ENCODE peak calls at places on chromosomes 2 and 18, in ten cellular contexts. K, U, N, Q, B, Y, T, P, E and F are unnamed samples.

GRCh38 chr2:137838255-137839092 is 125.8 kb upstream of the HNMT start:
- DNase-seq in K (peak; percentile 34), U (no peak), N (peak; percentile 70), Q (no peak), B (no peak), Y (peak; percentile 33), T (peak; percentile 72), P (no peak), E (no peak), F (no peak)

GRCh38 chr18:22822024-22822423 is 111.1 kb upstream of the RBBP8 start:
- DNase-seq in K (no peak), U (no peak), N (peak; percentile 83), Q (no peak), B (no peak), Y (no peak), T (peak; percentile 58), P (no peak), E (peak; percentile 37), F (no peak)

GRCh38 chr18:35099911-35100310 is 58.7 kb downstream of the MAPRE2 start:
- DNase-seq in K (no peak), U (no peak), N (peak; percentile 58), Q (no peak), B (no peak), Y (no peak), T (no peak), P (no peak), E (no peak), F (no peak)

GRCh38 chr2:43018179-43019024 is 208.0 kb downstream of the ZFP36L2 start:
- DNase-seq in K (no peak), U (peak; percentile 98), N (peak; percentile 87), Q (peak; percentile 49), B (peak; percentile 91), Y (no peak), T (no peak), P (peak; percentile 93), E (peak; percentile 69), F (peak; percentile 79)

GRCh38 chr2:61789807-61790602 is 63.9 kb downstream of the FAM161A start:
- DNase-seq in K (no peak), U (no peak), N (no peak), Q (no peak), B (no peak), Y (no peak), T (no peak), P (no peak), E (no peak), F (no peak)

GRCh38 chr2:223044092-223044836 is 7.7 kb upstream of the KCNE4 start:
- DNase-seq in K (no peak), U (no peak), N (peak; percentile 32), Q (no peak), B (no peak), Y (no peak), T (no peak), P (no peak), E (no peak), F (no peak)

GRCh38 chr2:28601612-28602011 is 105.8 kb downstream of the PLB1 start:
- DNase-seq in K (no peak), U (no peak), N (no peak), Q (no peak), B (no peak), Y (no peak), T (no peak), P (peak; percentile 64), E (no peak), F (no peak)

GRCh38 chr2:234451242-234451641 is 45.6 kb downstream of the ARL4C start:
- DNase-seq in K (no peak), U (no peak), N (no peak), Q (no peak), B (no peak), Y (no peak), T (no peak), P (no peak), E (no peak), F (no peak)

GRCh38 chr2:105904938-105905337 is 160.2 kb downstream of the NCK2 start:
- DNase-seq in K (no peak), U (no peak), N (no peak), Q (no peak), B (no peak), Y (no peak), T (no peak), P (no peak), E (no peak), F (no peak)

GRCh38 chr2:8953525-8953924 is 50.0 kb downstream of the MBOAT2 start:
- DNase-seq in K (no peak), U (no peak), N (no peak), Q (no peak), B (no peak), Y (no peak), T (no peak), P (no peak), E (no peak), F (no peak)

GRCh38 chr2:8957593-8957992 is 45.9 kb downstream of the MBOAT2 start:
- DNase-seq in K (no peak), U (no peak), N (peak; percentile 12), Q (no peak), B (no peak), Y (no peak), T (no peak), P (no peak), E (no peak), F (no peak)

GRCh38 chr2:8954990-8955389 is 48.5 kb downstream of the MBOAT2 start:
- DNase-seq in K (no peak), U (no peak), N (no peak), Q (no peak), B (no peak), Y (no peak), T (no peak), P (no peak), E (no peak), F (no peak)

DNA sequence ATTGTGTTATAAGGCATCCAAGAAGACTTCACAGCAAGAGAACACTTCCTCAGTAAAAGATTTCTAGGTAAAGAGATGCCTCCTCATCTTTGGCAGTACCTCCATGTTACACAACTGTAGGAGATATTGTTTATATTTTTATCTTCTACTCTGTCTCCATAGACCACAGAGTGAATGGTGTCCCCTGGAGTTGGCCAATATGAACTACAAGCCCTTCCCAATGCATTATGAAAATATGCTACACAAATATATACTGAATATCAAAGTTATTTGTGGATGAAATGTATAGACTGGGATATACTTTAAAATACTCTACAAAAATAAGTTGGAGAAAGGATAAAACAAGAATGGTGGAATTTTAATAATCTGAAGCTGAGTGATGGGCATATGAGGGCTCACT is 46.7 kb downstream of the MBOAT2 start:
- DNase-seq in K (no peak), U (no peak), N (no peak), Q (no peak), B (no peak), Y (no peak), T (no peak), P (no peak), E (no peak), F (no peak)
- TF ChIP-seq CTCF in K (no peak), U (no peak), N (peak; percentile 12), Q (peak; percentile 45), B (no peak), Y (no peak), T (no peak), P (no peak), E (no peak), F (no peak)

GRCh38 chr2:36812196-36812595 is 115.7 kb downstream of the VIT start:
- DNase-seq in K (peak; percentile 19), U (no peak), N (no peak), Q (no peak), B (no peak), Y (peak; percentile 36), T (peak; percentile 39), P (no peak), E (peak; percentile 24), F (no peak)
- TF ChIP-seq CTCF in K (no peak), U (no peak), N (peak; percentile 40), Q (no peak), B (no peak), Y (no peak), T (peak; percentile 47), P (no peak), E (no peak), F (no peak)

DNA sequence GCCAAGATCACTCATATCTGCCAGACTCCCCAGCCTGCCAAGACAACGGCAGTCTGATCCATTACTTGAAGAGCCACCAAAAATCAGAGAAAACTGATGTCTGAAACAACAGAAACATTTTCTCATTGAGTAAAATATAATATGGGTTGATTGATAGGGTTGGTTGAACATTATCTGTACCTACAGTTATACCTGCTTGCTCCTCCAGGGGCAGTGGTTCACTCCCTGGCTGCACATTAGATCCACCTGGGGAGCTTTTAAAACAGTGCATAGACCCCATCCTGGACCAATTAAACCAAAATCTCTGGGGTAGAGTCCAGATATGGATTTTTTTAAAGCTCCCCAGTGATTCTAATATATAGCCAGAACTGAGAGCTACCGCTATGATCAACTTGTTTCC is 43.6 kb upstream of the SLC14A2 start:
- DNase-seq in K (no peak), U (no peak), N (no peak), Q (no peak), B (no peak), Y (peak; percentile 5), T (no peak), P (no peak), E (no peak), F (no peak)
- TF ChIP-seq CTCF in K (peak; percentile 34), U (no peak), N (peak; percentile 21), Q (no peak), B (no peak), Y (no peak), T (peak; percentile 44), P (no peak), E (no peak), F (no peak)

GRCh38 chr2:98300475-98300874 is 45.8 kb upstream of the CNGA3 start:
- DNase-seq in K (no peak), U (no peak), N (no peak), Q (no peak), B (no peak), Y (no peak), T (no peak), P (no peak), E (no peak), F (no peak)
- TF ChIP-seq CTCF in K (no peak), U (no peak), N (no peak), Q (no peak), B (no peak), Y (no peak), T (no peak), P (no peak), E (no peak), F (no peak)

DNA sequence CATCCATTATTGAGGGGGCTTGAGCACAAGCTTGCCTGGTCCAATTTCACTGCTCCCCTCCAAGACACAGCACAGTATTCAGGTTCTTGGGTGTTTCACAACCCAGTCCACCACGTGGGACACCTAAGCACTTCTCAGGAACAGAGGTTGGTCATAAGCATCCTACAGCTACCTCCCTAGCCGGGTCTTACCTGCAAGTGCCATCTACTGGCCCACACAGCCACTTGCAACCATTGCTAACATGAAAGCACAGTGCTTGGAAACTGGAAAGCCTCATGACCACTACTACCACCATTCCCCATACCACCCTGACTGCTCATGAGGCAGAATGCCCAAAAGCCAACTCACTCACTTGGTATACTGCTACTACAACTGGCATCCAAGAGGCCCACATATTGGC is 105.7 kb upstream of the RPRM start:
- DNase-seq in K (no peak), U (no peak), N (no peak), Q (no peak), B (no peak), Y (no peak), T (no peak), P (no peak), E (no peak), F (no peak)
- TF ChIP-seq CTCF in K (no peak), U (no peak), N (no peak), Q (no peak), B (no peak), Y (no peak), T (no peak), P (no peak), E (no peak), F (no peak)